ENCODE peak calls at places on chromosomes 13 and 19, in ten cellular contexts. T is GM23338, E is HL-60, F is sigmoid colon, S is SK-N-SH, A is H1, R is transverse colon, B is stomach, W is HCT116, Q is GM12878. N is an unnamed sample.

GRCh38 chr13:77516342-77516789 is 19.1 kb upstream of the SCEL start:
- DNase-seq in T (peak; percentile 12), E (no peak), F (no peak), S (no peak), A (no peak), R (no peak), B (no peak), W (no peak), Q (no peak), N (no peak)

GRCh38 chr19:38989066-38989605 is 13.6 kb upstream of the FBXO17 start:
- DNase-seq in T (peak; percentile 82), E (no peak), F (no peak), S (peak; percentile 30), A (no peak), R (no peak), B (no peak), W (no peak), Q (no peak), N (peak; percentile 21)

GRCh38 chr19:43664008-43664407 is 6.0 kb downstream of the PLAUR start:
- DNase-seq in T (no peak), E (no peak), F (no peak), S (no peak), A (no peak), R (no peak), B (no peak), W (no peak), Q (peak; percentile 35), N (no peak)

GRCh38 chr13:79741006-79741405 is 260.1 kb downstream of the NDFIP2 start:
- DNase-seq in T (no peak), E (no peak), F (no peak), S (peak; percentile 46), A (no peak), R (no peak), B (no peak), W (no peak), Q (no peak), N (no peak)

GRCh38 chr13:29703421-29703820 is 107.9 kb upstream of the SLC7A1 start:
- DNase-seq in T (no peak), E (no peak), F (no peak), S (no peak), A (no peak), R (no peak), B (no peak), W (no peak), Q (no peak), N (no peak)

GRCh38 chr13:53201454-53202225 is 173.0 kb downstream of the OLFM4 start:
- DNase-seq in T (peak; percentile 65), E (no peak), F (no peak), S (peak; percentile 90), A (no peak), R (peak; percentile 15), B (no peak), W (no peak), Q (no peak), N (no peak)

GRCh38 chr13:20369886-20370361 is 137.8 kb upstream of the GJB6 start:
- DNase-seq in T (no peak), E (no peak), F (no peak), S (no peak), A (no peak), R (no peak), B (no peak), W (no peak), Q (peak; percentile 59), N (no peak)

GRCh38 chr13:21458457-21458815 is 667 bp downstream of the ZDHHC20 start:
- DNase-seq in T (peak; percentile 78), E (no peak), F (no peak), S (peak; percentile 65), A (no peak), R (peak; percentile 68), B (peak; percentile 71), W (no peak), Q (no peak), N (peak; percentile 50)

GRCh38 chr13:98406475-98406874 is 170.4 kb downstream of the STK24 start:
- DNase-seq in T (no peak), E (no peak), F (no peak), S (no peak), A (no peak), R (no peak), B (no peak), W (no peak), Q (no peak), N (no peak)

GRCh38 chr13:95296326-95296939 is 4.8 kb downstream of the ABCC4 start:
- DNase-seq in T (peak; percentile 80), E (no peak), F (no peak), S (peak; percentile 82), A (no peak), R (peak; percentile 66), B (peak; percentile 72), W (peak; percentile 21), Q (no peak), N (no peak)

GRCh38 chr13:27481766-27482165 is 31.4 kb upstream of the MTIF3 start:
- DNase-seq in T (peak; percentile 90), E (peak; percentile 8), F (no peak), S (peak; percentile 65), A (peak; percentile 58), R (peak; percentile 51), B (peak; percentile 54), W (peak; percentile 37), Q (no peak), N (no peak)

DNA sequence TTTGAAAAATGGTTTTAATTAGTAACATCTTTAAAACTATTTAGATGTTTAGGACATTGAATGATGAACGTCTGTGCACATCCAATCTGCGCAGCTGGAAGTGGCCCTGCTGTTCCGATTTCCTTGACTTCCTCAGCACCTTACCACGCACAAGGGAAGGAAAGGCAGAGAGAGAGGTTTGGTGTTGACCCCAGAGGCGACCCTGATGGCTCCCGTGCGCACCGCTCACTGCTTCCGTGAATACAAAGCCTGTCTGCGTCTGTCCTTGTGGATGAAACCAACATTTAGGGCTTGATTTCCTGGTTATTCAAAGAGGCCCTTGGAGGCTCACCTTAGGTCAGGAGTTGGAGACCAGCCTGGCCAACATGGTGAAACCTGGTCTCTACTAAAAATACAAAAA is 8.5 kb downstream of the MCF2L start:
- DNase-seq in T (no peak), E (no peak), F (no peak), S (no peak), A (no peak), R (no peak), B (no peak), W (no peak), Q (no peak), N (no peak)
- TF ChIP-seq POLR2AphosphoS5 in T (no peak), E (no peak), F (no peak), S (no peak), A (no peak), R (no peak), B (no peak), W (no peak), Q (no peak), N (no peak)

GRCh38 chr13:65159803-65160202 is 2070.3 kb downstream of the PCDH9 start:
- DNase-seq in T (no peak), E (no peak), F (no peak), S (no peak), A (no peak), R (no peak), B (no peak), W (no peak), Q (no peak), N (no peak)

GRCh38 chr13:65154661-65155447 is 2075.3 kb downstream of the PCDH9 start:
- DNase-seq in T (no peak), E (no peak), F (no peak), S (no peak), A (no peak), R (no peak), B (no peak), W (no peak), Q (peak; percentile 31), N (no peak)

DNA sequence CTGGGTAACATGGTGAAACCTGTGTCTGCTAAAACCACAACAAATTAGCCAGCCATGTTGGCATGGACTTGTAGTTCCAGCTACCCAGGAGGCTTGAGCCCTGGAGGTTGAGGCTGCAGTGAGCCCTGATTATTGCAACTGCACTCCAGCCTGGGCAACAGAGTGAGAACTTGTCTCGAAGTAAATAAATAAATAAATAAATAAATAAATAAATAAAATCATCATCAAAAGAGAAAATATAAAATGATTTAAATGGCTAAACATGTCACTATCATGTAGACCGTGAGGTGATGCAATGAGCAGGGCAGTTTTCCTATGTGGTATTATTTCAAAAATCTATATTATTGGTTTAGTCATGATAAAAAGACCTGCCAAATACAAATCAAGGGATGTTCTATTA is 2074.3 kb downstream of the PCDH9 start:
- DNase-seq in T (no peak), E (no peak), F (no peak), S (no peak), A (no peak), R (no peak), B (no peak), W (no peak), Q (no peak), N (no peak)
- H3K27ac ChIP-seq in T (no peak overlapping the region), E (no peak overlapping the region), F (no peak overlapping the region), S (no peak overlapping the region), A (no peak overlapping the region), R (no peak overlapping the region), B (no peak overlapping the region), W (no peak overlapping the region), Q (no peak overlapping the region), N (no peak overlapping the region)

DNA sequence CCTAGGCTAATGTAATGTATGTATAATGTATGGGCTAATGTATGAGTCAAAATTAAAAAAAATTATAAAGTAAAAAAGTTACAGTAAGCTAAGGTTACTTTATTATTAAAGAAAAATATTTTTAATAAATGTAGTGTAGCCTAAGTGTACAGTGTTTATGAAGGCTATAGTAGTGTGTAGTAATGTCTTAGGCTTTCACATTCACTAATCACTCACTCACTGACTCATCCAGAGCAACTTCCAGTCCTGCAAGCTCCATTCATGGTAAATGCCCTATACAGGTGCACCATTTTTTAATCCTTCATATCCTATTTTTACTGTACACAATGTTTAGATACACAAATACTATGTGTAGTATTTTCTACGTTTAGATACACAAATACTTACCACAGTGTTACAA is 1.8 kb upstream of the TMEM272 start:
- DNase-seq in T (no peak), E (no peak), F (no peak), S (no peak), A (no peak), R (no peak), B (no peak), W (no peak), Q (no peak), N (no peak)
- H3K4me3 ChIP-seq in T (no peak overlapping the region), E (no peak overlapping the region), F (no peak overlapping the region), S (no peak overlapping the region), A (no peak overlapping the region), R (no peak overlapping the region), B (no peak overlapping the region), W (no peak overlapping the region), Q (no peak overlapping the region), N (no peak overlapping the region)

DNA sequence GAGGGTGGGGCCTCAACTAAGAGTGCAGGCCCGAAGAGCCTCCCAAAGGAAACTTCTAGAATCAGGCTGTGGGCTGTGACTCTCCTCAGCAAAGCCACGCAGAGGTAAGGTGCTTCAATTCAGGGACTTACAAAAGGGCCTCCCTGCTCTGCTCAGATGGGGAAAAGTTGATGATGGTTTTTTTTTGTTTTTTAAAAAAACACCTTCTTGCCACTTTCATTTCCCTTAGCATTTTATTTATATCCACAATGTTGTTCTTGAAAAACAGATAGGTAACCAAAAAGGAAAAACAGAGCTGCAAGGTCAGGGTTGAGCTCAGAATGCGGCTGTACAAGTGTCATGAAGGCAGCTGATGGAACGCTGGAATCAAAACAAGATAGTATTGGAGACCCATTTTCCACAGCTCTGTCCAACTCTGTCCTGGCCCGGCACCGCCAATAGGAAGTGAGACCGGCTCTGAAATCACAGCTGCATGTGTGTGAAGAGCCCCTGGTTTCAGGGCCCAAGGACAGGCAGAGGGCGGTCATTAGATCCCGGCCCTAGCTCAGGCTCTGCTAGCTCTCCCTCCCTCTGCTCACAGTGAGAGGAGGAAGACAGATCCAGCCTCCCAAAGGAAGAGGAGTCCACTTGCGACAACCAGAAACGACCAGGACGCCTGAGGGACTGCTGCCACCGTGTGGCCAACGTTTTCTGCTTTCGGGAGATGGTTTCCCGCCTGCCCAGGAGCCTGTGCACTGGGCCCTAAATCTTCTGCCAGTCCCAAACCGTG is 58.3 kb downstream of the KLF2 start:
- DNase-seq in T (peak; percentile 91), E (peak; percentile 52), F (peak; percentile 95), S (peak; percentile 78), A (peak; percentile 61), R (peak; percentile 87), B (peak; percentile 82), W (peak; percentile 56), Q (no peak), N (peak; percentile 84)
- TF ChIP-seq POLR2AphosphoS5 in T (no peak), E (no peak), F (peak; percentile 33), S (no peak), A (no peak), R (peak; percentile 19), B (peak; percentile 81), W (no peak), Q (no peak), N (peak; percentile 44)

N was measured in breast epithelium.